ENCODE peak calls at places on chromosomes 1 and 21, in eight cellular contexts. H is mesenchymal stem cell; A is fibroblast of lung; C is IMR-90; K is CD8-positive, alpha-beta T cell; R is pancreas; N is cardiac muscle cell; T is MG63. V is an unnamed sample.
A peak's percentile ranks its signal among the peaks of the same experiment; 100 is the strongest.

GRCh38 chr1:208000001-208000400 is 89.1 kb upstream of the CD34 start:
- DNase-seq in K (no peak), C (no peak), A (no peak), H (no peak), N (no peak), R (no peak), T (no peak), V (no peak)

GRCh38 chr1:24635195-24635843 is 7.8 kb upstream of the SRRM1 start:
- DNase-seq in H (peak; percentile 79), R (no peak), N (peak; percentile 72), K (no peak), C (peak; percentile 83), A (peak; percentile 86), T (no peak), V (no peak)

GRCh38 chr1:46246548-46247432 is 773 bp upstream of the RAD54L start:
- DNase-seq in N (no peak), H (peak; percentile 63), T (peak; percentile 64), K (no peak), C (peak; percentile 45), R (no peak), A (no peak), V (no peak)

GRCh38 chr1:9824702-9825089 is 931 bp upstream of the CLSTN1 start:
- DNase-seq in H (no peak), N (no peak), C (no peak), T (no peak), R (no peak), A (no peak), K (no peak), V (no peak)

GRCh38 chr1:119771016-119771415 is 2.3 kb upstream of the HMGCS2 start:
- DNase-seq in T (no peak), H (no peak), A (no peak), N (peak; percentile 32), K (no peak), C (peak; percentile 22), R (no peak), V (no peak)

GRCh38 chr1:94383966-94384408 is 34.2 kb upstream of the ABCD3 start:
- DNase-seq in C (peak; percentile 79), N (no peak), A (peak; percentile 50), K (no peak), H (peak; percentile 62), R (no peak), T (no peak), V (no peak)

GRCh38 chr1:232249834-232250233 is 380.1 kb downstream of the SIPA1L2 start:
- DNase-seq in C (no peak), H (no peak), R (no peak), K (no peak), N (no peak), T (no peak), A (no peak), V (no peak)

GRCh38 chr1:228277491-228278431 is 69.9 kb downstream of the OBSCN start:
- DNase-seq in T (no peak), K (peak; percentile 48), C (no peak), N (no peak), A (no peak), R (peak; percentile 34), H (no peak), V (peak; percentile 20)

GRCh38 chr1:77533660-77534295 is 148.7 kb downstream of the ZZZ3 start:
- DNase-seq in N (peak; percentile 67), C (peak; percentile 75), R (no peak), K (peak; percentile 76), T (peak; percentile 60), H (peak; percentile 67), A (peak; percentile 83), V (no peak)

GRCh38 chr1:64969305-64970066 is 3.1 kb upstream of the JAK1 start:
- DNase-seq in R (no peak), A (peak; percentile 45), K (no peak), T (no peak), N (no peak), H (no peak), C (peak; percentile 11), V (no peak)

GRCh38 chr1:229624906-229625871 is 733 bp downstream of the TAF5L start:
- DNase-seq in N (peak; percentile 69), C (peak; percentile 58), K (peak; percentile 63), A (peak; percentile 45), H (peak; percentile 61), R (peak; percentile 88), T (peak; percentile 53), V (peak; percentile 62)

GRCh38 chr1:188825471-188825870 is 1652.2 kb downstream of the BRINP3 start:
- DNase-seq in N (no peak), C (peak; percentile 12), T (no peak), H (no peak), K (no peak), A (no peak), R (no peak), V (no peak)

GRCh38 chr1:106960412-106960811 is 96.1 kb upstream of the PRMT6 start:
- DNase-seq in H (no peak), C (no peak), T (no peak), K (no peak), R (no peak), A (no peak), N (no peak), V (no peak)

GRCh38 chr21:16324630-16325029 is 594.8 kb downstream of the USP25 start:
- DNase-seq in H (no peak), R (no peak), K (no peak), C (no peak), T (no peak), A (no peak), N (no peak), V (no peak)

GRCh38 chr1:224828691-224829090 is 100.8 kb upstream of the DNAH14 start:
- DNase-seq in K (no peak), A (peak; percentile 22), T (no peak), N (no peak), R (no peak), C (peak; percentile 16), H (no peak), V (no peak)

GRCh38 chr1:201882665-201883132 is 6.0 kb upstream of the SHISA4 start:
- DNase-seq in N (no peak), K (no peak), R (no peak), T (peak; percentile 70), H (peak; percentile 81), A (peak; percentile 72), C (peak; percentile 87), V (no peak)

GRCh38 chr1:228311091-228311490 is 95.5 kb downstream of the TRIM11 start:
- DNase-seq in T (no peak), C (no peak), K (no peak), R (no peak), H (no peak), A (no peak), N (no peak), V (no peak)

GRCh38 chr1:154342836-154343472 is 17.6 kb downstream of the ATP8B2 start:
- DNase-seq in K (peak; percentile 90), H (no peak), R (no peak), C (no peak), A (no peak), N (no peak), T (no peak), V (peak; percentile 85)

GRCh38 chr1:10679521-10680220 is 116.8 kb downstream of the CASZ1 start:
- DNase-seq in T (peak; percentile 70), A (peak; percentile 30), K (no peak), H (peak; percentile 76), R (no peak), C (peak; percentile 62), N (peak; percentile 85), V (no peak)

GRCh38 chr1:115791816-115792215 is 23.3 kb upstream of the CASQ2 start:
- DNase-seq in H (no peak), C (no peak), K (no peak), T (no peak), R (no peak), N (no peak), A (no peak), V (no peak)

GRCh38 chr1:176559474-176560390 is 96.8 kb downstream of the PAPPA2 start:
- DNase-seq in T (peak; percentile 37), N (peak; percentile 90), R (no peak), A (peak; percentile 67), H (peak; percentile 63), C (peak; percentile 53), K (no peak), V (no peak)

GRCh38 chr1:50980505-50980904 is 10.5 kb downstream of the CDKN2C start:
- DNase-seq in N (no peak), R (no peak), K (no peak), A (no peak), H (no peak), T (no peak), C (no peak), V (no peak)

DNA sequence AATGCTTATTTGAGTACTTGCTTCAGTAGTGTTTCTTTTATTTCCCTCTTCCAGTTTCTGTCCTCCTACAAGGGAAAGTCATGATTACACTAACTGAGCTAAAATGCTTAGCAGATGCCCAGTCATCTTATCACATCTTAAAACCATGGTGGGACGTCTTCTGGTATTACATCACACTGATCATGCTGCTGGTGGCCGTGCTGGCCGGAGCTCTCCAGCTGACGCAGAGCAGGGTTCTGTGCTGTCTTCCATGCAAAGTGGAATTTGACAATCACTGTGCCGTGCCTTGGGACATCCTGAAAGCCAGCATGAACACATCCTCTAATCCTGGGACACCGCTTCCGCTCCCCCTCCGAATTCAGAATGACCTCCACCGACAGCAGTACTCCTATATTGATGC is 50.3 kb upstream of the LRRC8C start:
- DNase-seq in R (no peak), K (no peak), H (no peak), N (no peak), T (no peak), A (no peak), C (no peak), V (no peak)
- H3K36me3 ChIP-seq in R (no peaks in the 10 kb centered on the region), K (peaks cover 18% of the 10 kb centered on the region), H (peaks cover 3% of the 10 kb centered on the region), N (peaks cover 3% of the 10 kb centered on the region), T (no peaks in the 10 kb centered on the region), A (no peaks in the 10 kb centered on the region), C (no peaks in the 10 kb centered on the region), V (no peaks in the 10 kb centered on the region)

GRCh38 chr1:36178479-36179219 is 22.7 kb downstream of the MAP7D1 start:
- DNase-seq in R (peak; percentile 93), H (no peak), N (peak; percentile 66), T (no peak), A (no peak), C (no peak), K (no peak), V (peak; percentile 87)
- H3K36me3 ChIP-seq in R (peaks cover 3% of the 10 kb centered on the region), H (peaks cover 92% of the 10 kb centered on the region), N (peaks cover 46% of the 10 kb centered on the region), T (peaks cover 65% of the 10 kb centered on the region), A (peaks cover 50% of the 10 kb centered on the region), C (peaks cover 80% of the 10 kb centered on the region), K (peaks cover 66% of the 10 kb centered on the region), V (no peaks in the 10 kb centered on the region)

GRCh38 chr1:171583581-171584194 is 38.4 kb upstream of the MYOCOS start:
- DNase-seq in H (no peak), A (no peak), K (no peak), T (no peak), C (peak; percentile 8), R (no peak), N (no peak), V (no peak)
- H3K36me3 ChIP-seq in H (peaks cover 19% of the 10 kb centered on the region), A (peaks cover 13% of the 10 kb centered on the region), K (peaks cover 57% of the 10 kb centered on the region), T (peaks cover 76% of the 10 kb centered on the region), C (peaks cover 45% of the 10 kb centered on the region), R (peaks cover 20% of the 10 kb centered on the region), N (peaks cover 88% of the 10 kb centered on the region), V (peaks cover 22% of the 10 kb centered on the region)

DNA sequence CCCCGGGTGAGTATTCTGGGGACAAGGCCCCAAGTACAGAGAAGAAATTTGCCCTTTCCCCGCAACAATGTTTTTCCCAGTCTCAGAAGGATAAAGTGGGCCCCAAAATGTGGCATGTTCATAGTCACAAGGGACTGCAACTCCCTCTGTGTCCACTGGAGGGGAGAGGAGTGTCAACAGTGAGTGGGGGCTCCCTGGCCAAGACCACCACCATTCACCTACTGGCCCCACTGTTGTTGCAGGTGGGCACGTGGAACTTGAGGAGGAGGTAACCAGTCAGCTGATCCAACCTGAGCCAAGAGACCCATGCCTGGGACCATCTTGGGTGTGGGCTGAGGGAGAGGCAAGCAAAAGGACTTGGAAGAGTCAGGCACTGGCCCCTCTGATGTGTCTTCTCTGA is 761 bp downstream of the NUDT17 start:
- DNase-seq in C (peak; percentile 31), A (peak; percentile 39), N (peak; percentile 61), H (peak; percentile 40), T (peak; percentile 17), R (peak; percentile 40), K (peak; percentile 51), V (no peak)
- H3K36me3 ChIP-seq in C (peaks cover 42% of the 10 kb centered on the region), A (peaks cover 19% of the 10 kb centered on the region), N (peaks cover 32% of the 10 kb centered on the region), H (peaks cover 41% of the 10 kb centered on the region), T (peaks cover 41% of the 10 kb centered on the region), R (peaks cover 16% of the 10 kb centered on the region), K (peaks cover under 1% of the 10 kb centered on the region), V (no peaks in the 10 kb centered on the region)

V was measured in mucosa of descending colon.